ENCODE peak calls at places on chromosomes 13 and 19, in nine cellular contexts. C is activated naive CD8-positive, alpha-beta T cell treated with anti-CD3 and anti-CD28 coated beads, Interleukin-2, amount 50 U/mL, for 24 hours; Y is kidney epithelial cell; F is stimulated activated CD8-positive, alpha-beta memory T cell treated with anti-CD3 and anti-CD28 coated beads, Interleukin-15, amount 100 ng/mL, for 4 hours; Z is mesothelial cell of epicardium; E is dermis blood vessel endothelial cell; K is lung; G is naive B cell; A is hippocampal formation. Q is an unnamed sample.

GRCh38 chr13:51148223-51148951 is 37.3 kb upstream of the C13orf42 start:
- DNase-seq in K (no peak), F (no peak), A (no peak), G (no peak), C (no peak), Y (no peak), Z (no peak), E (peak; percentile 71), Q (peak; percentile 87)

GRCh38 chr13:18971576-18972219 is 209.9 kb downstream of the TUBA3C start:
- DNase-seq in C (no peak), Y (no peak), G (no peak), A (no peak), Z (no peak), F (no peak), E (no peak), K (no peak), Q (no peak)

GRCh38 chr19:11420429-11420893 is 1.3 kb upstream of the RGL3 start:
- DNase-seq in C (no peak), E (no peak), Z (no peak), A (no peak), K (no peak), Y (no peak), F (no peak), G (no peak), Q (peak; percentile 81)

GRCh38 chr19:38543807-38544568 is 73.8 kb downstream of the MAP4K1 start:
- DNase-seq in F (no peak), Y (peak; percentile 37), E (peak; percentile 82), A (peak; percentile 17), C (no peak), K (peak; percentile 54), Z (no peak), G (peak; percentile 46), Q (no peak)

GRCh38 chr19:38004505-38005223 is 97.7 kb downstream of the SIPA1L3 start:
- DNase-seq in G (peak; percentile 47), Y (peak; percentile 94), A (peak; percentile 97), F (no peak), C (no peak), K (peak; percentile 85), Z (peak; percentile 56), E (peak; percentile 97), Q (no peak)

GRCh38 chr13:36362251-36362650 is 16.1 kb upstream of the SPART start:
- DNase-seq in K (no peak), C (no peak), G (no peak), F (no peak), Y (peak; percentile 76), A (no peak), Z (no peak), E (peak; percentile 6), Q (no peak)

GRCh38 chr13:100210966-100211710 is 122.2 kb downstream of the PCCA start:
- DNase-seq in K (no peak), Y (no peak), G (no peak), E (no peak), A (no peak), Z (no peak), F (no peak), C (no peak), Q (no peak)

GRCh38 chr13:32622827-32623226 is 36.6 kb downstream of the PDS5B start:
- DNase-seq in E (no peak), C (no peak), K (no peak), F (no peak), G (no peak), Z (no peak), Y (no peak), A (no peak), Q (no peak)

GRCh38 chr19:38617764-38618589 is at the start of gene MAP4K1:
- DNase-seq in K (no peak), Y (no peak), C (peak; percentile 79), E (no peak), Z (no peak), F (peak; percentile 44), A (no peak), G (peak; percentile 86), Q (peak; percentile 98)

GRCh38 chr19:13058951-13059660 is 43.6 kb downstream of the LYL1 start:
- DNase-seq in Y (no peak), K (no peak), G (no peak), C (no peak), Z (no peak), F (no peak), E (no peak), A (no peak), Q (no peak)

GRCh38 chr19:42469311-42470239 is 26.8 kb upstream of the CXCL17 start:
- DNase-seq in E (no peak), Z (no peak), C (peak; percentile 43), A (no peak), K (no peak), Y (no peak), G (no peak), F (no peak), Q (no peak)

GRCh38 chr13:85528578-85529215 is 270.5 kb downstream of the SLITRK6 start:
- DNase-seq in Y (peak; percentile 9), C (no peak), G (no peak), A (peak; percentile 45), F (no peak), Z (no peak), K (no peak), E (no peak), Q (no peak)

GRCh38 chr13:83780201-83780600 is 102.1 kb downstream of the SLITRK1 start:
- DNase-seq in A (no peak), Z (no peak), K (no peak), F (no peak), E (no peak), C (no peak), G (no peak), Y (no peak), Q (no peak)

Q was measured in spleen.